ENCODE peak calls at places on chromosomes 2 and 18, in five cellular contexts. H is H9, S is neuronal stem cell, T is H1, F is IMR-90. L is an unnamed sample.

GRCh38 chr2:237998530-237998929 is 31.7 kb downstream of the UBE2F start:
- DNase-seq in S (no peak), T (no peak), H (no peak), F (peak; percentile 41), L (peak; percentile 32)

GRCh38 chr2:64455031-64455332 is 1.0 kb downstream of the LGALSL start:
- DNase-seq in T (no peak), S (no peak), H (no peak), F (no peak), L (no peak)

GRCh38 chr2:11540148-11540995 is 6.5 kb downstream of the GREB1 start:
- DNase-seq in T (no peak), S (no peak), F (no peak), H (no peak), L (no peak)

GRCh38 chr2:95158891-95159619 is 593 bp downstream of the ZNF514 start:
- DNase-seq in F (peak; percentile 30), T (peak; percentile 61), H (peak; percentile 42), S (peak; percentile 18), L (peak; percentile 52)

GRCh38 chr18:6145645-6146308 is 250.5 kb upstream of the TMEM200C start:
- DNase-seq in H (peak; percentile 33), S (no peak), T (no peak), F (no peak), L (no peak)

GRCh38 chr18:429030-429429 is 71.5 kb downstream of the COLEC12 start:
- DNase-seq in S (no peak), F (no peak), H (no peak), T (no peak), L (no peak)

GRCh38 chr2:142423603-142424002 is 292.8 kb upstream of the LRP1B start:
- DNase-seq in S (no peak), H (no peak), T (no peak), F (no peak), L (no peak)

GRCh38 chr2:122692400-122693083 is 937.1 kb downstream of the TSN start:
- DNase-seq in H (no peak), S (no peak), F (no peak), T (no peak), L (no peak)

GRCh38 chr2:149169653-149170052 is 131.2 kb downstream of the LYPD6B start:
- DNase-seq in T (no peak), H (no peak), S (no peak), F (no peak), L (peak; percentile 37)

GRCh38 chr2:149167941-149168340 is 129.4 kb downstream of the LYPD6B start:
- DNase-seq in T (no peak), F (no peak), S (no peak), H (no peak), L (no peak)

GRCh38 chr2:149164827-149165226 is 126.3 kb downstream of the LYPD6B start:
- DNase-seq in F (no peak), H (no peak), S (no peak), T (no peak), L (no peak)

GRCh38 chr2:149164296-149164695 is 125.8 kb downstream of the LYPD6B start:
- DNase-seq in S (no peak), F (no peak), T (no peak), H (no peak), L (no peak)

GRCh38 chr2:149166958-149167810 is 128.7 kb downstream of the LYPD6B start:
- DNase-seq in T (no peak), S (no peak), F (no peak), H (no peak), L (peak; percentile 34)
- H3K18ac ChIP-seq in T (no peak overlapping the region), S (no peak overlapping the region), F (no peak overlapping the region), H (no peak overlapping the region), L (no peak overlapping the region)

GRCh38 chr18:9741461-9741820 is 33.3 kb downstream of the RAB31 start:
- DNase-seq in S (no peak), T (no peak), H (no peak), F (no peak), L (no peak)
- H3K18ac ChIP-seq in S (peak overlapping the region; percentile 39), T (peak overlapping the region; percentile 97), H (no peak overlapping the region), F (no peak overlapping the region), L (peak overlapping the region; percentile 65)

DNA sequence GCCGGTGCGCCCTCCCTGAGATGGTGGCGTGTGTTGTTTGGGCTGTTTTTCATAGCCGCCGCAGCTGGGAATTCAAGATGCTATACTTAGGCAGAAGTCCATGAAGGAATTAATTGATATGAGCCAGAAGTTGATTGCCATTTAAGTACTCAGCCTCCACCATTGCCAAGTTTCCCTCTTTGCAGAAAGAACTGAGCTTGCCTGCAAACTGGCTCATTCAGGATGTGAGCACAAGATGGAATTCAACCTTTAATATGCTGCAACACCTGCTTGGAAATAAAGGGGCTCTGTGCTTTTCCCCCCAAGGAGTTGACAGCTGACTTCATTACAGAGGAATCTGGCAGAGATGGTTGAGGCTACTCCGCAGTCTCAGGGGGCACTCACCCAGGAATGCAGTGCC is 295.5 kb downstream of the ZNF521 start:
- DNase-seq in F (no peak), S (no peak), H (no peak), T (no peak), L (no peak)
- H3K18ac ChIP-seq in F (no peak overlapping the region), S (no peak overlapping the region), H (no peak overlapping the region), T (no peak overlapping the region), L (no peak overlapping the region)

DNA sequence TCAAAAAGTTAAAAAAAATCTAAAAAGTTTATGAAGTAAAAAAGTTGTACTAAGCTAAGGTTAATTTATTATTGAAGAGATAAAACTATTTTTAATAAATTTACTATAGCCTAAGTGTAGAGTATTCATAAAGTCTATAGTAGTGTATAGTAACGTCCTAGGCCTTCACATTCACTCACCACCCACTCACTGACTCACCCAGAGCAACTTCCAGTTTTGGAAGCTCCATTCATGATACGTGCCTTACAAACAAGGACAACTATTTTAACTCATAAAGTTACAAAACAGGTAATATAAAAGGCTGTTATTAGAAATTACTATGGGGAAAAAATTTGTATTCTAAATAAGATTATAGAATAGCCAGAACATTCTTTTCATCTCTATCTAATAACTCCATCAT is 158.9 kb upstream of the FN1 start:
- DNase-seq in F (peak; percentile 79), T (no peak), H (no peak), S (no peak), L (no peak)
- H3K18ac ChIP-seq in F (peak overlapping the region; percentile 80), T (no peak overlapping the region), H (no peak overlapping the region), S (no peak overlapping the region), L (no peak overlapping the region)

GRCh38 chr2:9206991-9207640 is 504 bp downstream of the ASAP2 start:
- DNase-seq in T (peak; percentile 73), H (no peak), F (no peak), S (peak; percentile 29), L (peak; percentile 43)

GRCh38 chr2:9205481-9205880 is 1.1 kb upstream of the ASAP2 start:
- DNase-seq in F (no peak), H (no peak), T (no peak), S (no peak), L (no peak)

GRCh38 chr2:9210030-9210429 is 3.4 kb downstream of the ASAP2 start:
- DNase-seq in S (no peak), F (no peak), T (no peak), H (no peak), L (no peak)

GRCh38 chr2:9205963-9206948 is at the start of gene ASAP2:
- DNase-seq in S (peak; percentile 72), F (peak; percentile 68), T (peak; percentile 80), H (peak; percentile 65), L (peak; percentile 77)

DNA sequence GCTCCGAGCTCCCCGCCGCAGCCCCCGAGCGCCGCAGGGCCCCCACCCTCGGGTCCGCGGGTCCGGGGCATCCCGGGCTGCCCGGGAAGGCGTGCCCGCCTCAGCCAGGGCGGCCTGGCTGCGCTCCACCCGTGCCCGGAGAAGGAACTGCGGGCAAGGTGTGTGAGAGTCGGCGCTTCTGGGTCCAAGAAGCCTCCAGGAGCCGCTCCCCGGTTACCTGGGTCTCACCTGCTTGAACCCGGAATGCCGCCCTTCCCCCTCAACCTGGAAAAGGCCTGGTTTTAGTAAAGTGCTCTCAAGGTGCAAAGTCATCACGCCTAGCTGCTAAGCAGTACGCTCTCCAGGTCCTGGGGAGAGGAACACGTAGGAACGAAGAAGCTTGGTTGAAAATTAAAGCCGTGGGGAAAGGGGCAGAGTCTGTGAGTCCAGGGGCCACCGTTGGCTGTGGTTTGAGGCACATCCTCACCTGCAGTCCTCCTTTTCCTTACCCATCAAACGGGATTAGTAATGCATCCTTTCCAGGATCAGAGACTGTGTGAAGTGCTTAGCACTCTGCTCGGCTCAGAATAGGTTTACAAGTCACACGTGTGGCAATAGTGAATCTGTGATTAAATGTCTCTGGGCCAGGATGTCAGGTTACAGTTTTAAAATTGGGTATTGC is 1.2 kb downstream of the ASAP2 start:
- DNase-seq in S (no peak), H (peak; percentile 53), T (peak; percentile 73), F (no peak), L (peak; percentile 45)
- H3K18ac ChIP-seq in S (peak overlapping the region; percentile 99), H (no peak overlapping the region), T (no peak overlapping the region), F (peak overlapping the region; percentile 63), L (peak overlapping the region; percentile 93)

GRCh38 chr2:129164220-129164619 is 815.2 kb upstream of the RAB6C start:
- DNase-seq in H (no peak), T (no peak), F (no peak), S (no peak), L (no peak)

GRCh38 chr2:129170570-129170969 is 808.9 kb upstream of the RAB6C start:
- DNase-seq in T (no peak), F (no peak), S (no peak), H (no peak), L (no peak)

GRCh38 chr2:129165001-129165400 is 814.5 kb upstream of the RAB6C start:
- DNase-seq in S (no peak), T (no peak), H (no peak), F (no peak), L (peak; percentile 1)

GRCh38 chr2:129167456-129167855 is 812.0 kb upstream of the RAB6C start:
- DNase-seq in H (no peak), S (no peak), F (no peak), T (no peak), L (no peak)
- H3K18ac ChIP-seq in H (no peak overlapping the region), S (no peak overlapping the region), F (no peak overlapping the region), T (no peak overlapping the region), L (no peak overlapping the region)

L was measured in mesenchymal stem cell.